ENCODE peak calls at places on chromosomes 5 and 9, in nine cellular contexts. M is heart left ventricle, Q is GM23248, H is Peyer's patch, D is RWPE2, W is mammary epithelial cell, S is right cardiac atrium, F is GM12865, P is SK-N-SH. L is an unnamed sample.

GRCh38 chr5:68834486-68834885 is 259.3 kb upstream of the SLC30A5 start:
- DNase-seq in S (no peak), M (no peak), H (no peak), F (no peak), Q (peak), D (no peak), W (no peak), P (no peak), L (no peak)

GRCh38 chr5:128084228-128085167 is 932 bp downstream of the SLC12A2 start:
- DNase-seq in M (peak), F (peak), S (peak), H (peak), Q (peak), D (peak), P (peak), W (peak), L (no peak)

GRCh38 chr9:136665111-136665703 is 2.5 kb downstream of the EGFL7 start:
- DNase-seq in S (peak), H (no peak), P (peak), W (no peak), F (no peak), Q (peak), M (no peak), D (no peak), L (no peak)

GRCh38 chr5:38104497-38105230 is 153.7 kb upstream of the EGFLAM start:
- DNase-seq in D (no peak), M (no peak), H (no peak), F (no peak), Q (no peak), W (no peak), S (no peak), P (no peak), L (peak)

GRCh38 chr5:155700333-155700732 is 626.6 kb upstream of the SGCD start:
- DNase-seq in W (peak), D (no peak), H (no peak), S (no peak), P (no peak), Q (peak), M (no peak), F (peak), L (no peak)

GRCh38 chr5:173202266-173202875 is 32.6 kb downstream of the NKX2-5 start:
- DNase-seq in S (no peak), F (no peak), P (no peak), H (no peak), W (no peak), M (no peak), D (no peak), Q (no peak), L (no peak)

GRCh38 chr5:67015577-67016290 is 180.9 kb downstream of the CD180 start:
- DNase-seq in M (no peak), P (no peak), W (peak), H (no peak), D (no peak), F (no peak), Q (no peak), S (no peak), L (no peak)

GRCh38 chr5:139335811-139336210 is 5.8 kb upstream of the PAIP2 start:
- DNase-seq in S (no peak), F (no peak), D (no peak), M (no peak), W (no peak), H (no peak), Q (no peak), P (no peak), L (no peak)

GRCh38 chr5:150544606-150545219 is 36.8 kb downstream of the NDST1 start:
- DNase-seq in M (peak), H (peak), P (peak), F (peak), S (peak), Q (peak), W (peak), D (no peak), L (peak)

GRCh38 chr9:124390812-124391658 is 24.2 kb downstream of the PSMB7 start:
- DNase-seq in P (no peak), Q (peak), F (no peak), S (no peak), W (no peak), M (no peak), H (no peak), D (no peak), L (no peak)

GRCh38 chr9:89797970-89798369 is 193.2 kb downstream of the GADD45G start:
- DNase-seq in D (no peak), W (no peak), Q (no peak), S (no peak), H (no peak), P (peak), F (no peak), M (no peak), L (no peak)

GRCh38 chr5:139419793-139420192 is 15.9 kb upstream of the SPATA24 start:
- DNase-seq in S (no peak), F (no peak), M (no peak), Q (no peak), P (no peak), D (no peak), H (no peak), W (no peak), L (no peak)

GRCh38 chr9:14993891-14994554 is 83.8 kb upstream of the FREM1 start:
- DNase-seq in P (no peak), W (no peak), F (no peak), D (no peak), H (no peak), S (no peak), Q (peak), M (no peak), L (peak)

GRCh38 chr5:56508249-56508648 is 275.1 kb upstream of the ANKRD55 start:
- DNase-seq in M (no peak), D (no peak), P (no peak), H (no peak), F (peak), Q (no peak), W (no peak), S (no peak), L (no peak)

GRCh38 chr9:116760636-116761035 is 73.5 kb downstream of the TRIM32 start:
- DNase-seq in D (no peak), P (no peak), F (no peak), M (no peak), S (no peak), Q (no peak), H (no peak), W (no peak), L (no peak)

GRCh38 chr9:3478549-3478953 is 47.2 kb downstream of the RFX3 start:
- DNase-seq in M (no peak), S (no peak), D (no peak), Q (peak), P (no peak), W (peak), F (peak), H (no peak), L (no peak)

GRCh38 chr9:72980600-72981265 is 27.9 kb upstream of the ALDH1A1 start:
- DNase-seq in Q (no peak), D (no peak), M (no peak), W (no peak), S (no peak), F (no peak), H (no peak), P (no peak), L (peak)

GRCh38 chr9:77731930-77732329 is 83.8 kb upstream of the GNA14 start:
- DNase-seq in F (peak), S (no peak), H (no peak), Q (no peak), P (peak), M (no peak), D (no peak), W (no peak), L (no peak)

GRCh38 chr5:137632716-137633115 is 103.2 kb downstream of the KLHL3 start:
- DNase-seq in W (no peak), F (no peak), M (no peak), Q (no peak), D (no peak), H (no peak), P (no peak), S (no peak), L (no peak)

GRCh38 chr5:99605904-99606303 is 677.1 kb upstream of the CHD1 start:
- DNase-seq in Q (no peak), D (no peak), F (peak), M (no peak), H (no peak), P (no peak), W (no peak), S (no peak), L (no peak)

GRCh38 chr5:115841382-115842088 is at the start of the genes AP3S1 and ATG12:
- DNase-seq in F (peak), H (peak), P (peak), S (peak), Q (peak), W (peak), M (peak), D (peak), L (peak)

GRCh38 chr9:33742051-33742450 is 53.3 kb upstream of the PRSS3 start:
- DNase-seq in P (no peak), S (no peak), H (no peak), W (no peak), Q (no peak), D (no peak), M (no peak), F (no peak), L (no peak)

GRCh38 chr9:131734165-131734610 is 5.7 kb downstream of the RAPGEF1 start:
- DNase-seq in S (peak), Q (peak), D (no peak), W (peak), P (peak), M (peak), F (peak), H (peak), L (peak)

GRCh38 chr5:517535-518100 is 6.6 kb downstream of the SLC9A3 start:
- DNase-seq in D (no peak), Q (no peak), F (no peak), P (no peak), S (no peak), M (no peak), H (no peak), W (no peak), L (no peak)

GRCh38 chr9:133948138-133948537 is 44.0 kb downstream of the VAV2 start:
- DNase-seq in P (no peak), M (peak), D (no peak), Q (no peak), H (no peak), S (peak), W (no peak), F (no peak), L (no peak)

GRCh38 chr5:34627794-34628193 is 28.3 kb upstream of the RAI14 start:
- DNase-seq in D (no peak), P (no peak), M (no peak), Q (peak), F (no peak), W (peak), H (no peak), S (no peak), L (no peak)

GRCh38 chr5:135505973-135506372 is 29.8 kb downstream of the NEUROG1 start:
- DNase-seq in F (no peak), P (no peak), Q (peak), S (no peak), D (peak), W (peak), H (no peak), M (no peak), L (no peak)

GRCh38 chr9:36053971-36054370 is 17.3 kb downstream of the RECK start:
- DNase-seq in W (no peak), Q (peak), F (no peak), S (no peak), H (no peak), M (no peak), P (no peak), D (no peak), L (no peak)

GRCh38 chr9:104912606-104913005 is 15.3 kb downstream of the ABCA1 start:
- DNase-seq in S (no peak), M (no peak), D (no peak), P (no peak), F (no peak), Q (no peak), H (no peak), W (no peak), L (no peak)

GRCh38 chr9:104914458-104914857 is 13.5 kb downstream of the ABCA1 start:
- DNase-seq in F (no peak), S (no peak), P (no peak), M (no peak), D (no peak), Q (no peak), W (no peak), H (no peak), L (no peak)

GRCh38 chr9:104915739-104916138 is 12.2 kb downstream of the ABCA1 start:
- DNase-seq in F (no peak), M (no peak), Q (no peak), H (no peak), P (no peak), S (no peak), D (no peak), W (no peak), L (no peak)

GRCh38 chr9:104911029-104911607 is 16.8 kb downstream of the ABCA1 start:
- DNase-seq in W (no peak), M (no peak), H (no peak), S (no peak), Q (peak), P (no peak), D (no peak), F (no peak), L (no peak)

DNA sequence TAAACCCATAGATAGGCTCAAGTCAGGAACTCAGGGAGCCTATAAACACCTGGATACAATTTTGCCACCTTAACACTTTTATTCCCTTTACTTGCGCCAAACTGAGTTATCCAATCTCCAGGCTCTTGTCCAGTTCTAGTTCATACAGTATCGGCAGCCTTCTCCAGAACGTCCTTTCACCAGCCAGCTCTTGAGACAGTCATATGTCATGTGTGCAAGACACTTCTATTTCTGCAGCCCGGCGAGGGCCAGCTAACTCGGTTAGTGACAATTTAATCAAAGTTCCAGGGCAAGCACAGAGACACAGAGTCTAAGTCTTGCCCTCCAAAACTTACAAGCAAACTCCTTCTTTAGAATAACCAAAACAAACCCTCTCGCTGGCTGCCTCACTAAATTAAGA is 12.9 kb downstream of the ABCA1 start:
- DNase-seq in W (no peak), Q (no peak), F (no peak), M (peak), P (no peak), H (no peak), S (peak), D (no peak), L (no peak)
- H3K4me3 ChIP-seq in W (no peak), Q (no peak), F (no peak), M (no peak), P (no peak), H (no peak), S (no peak), D (no peak), L (no peak)

GRCh38 chr9:37119907-37120839 is at the start of gene ZCCHC7:
- DNase-seq in F (peak), Q (peak), P (peak), S (peak), W (peak), H (peak), M (peak), D (peak), L (peak)

GRCh38 chr9:37121881-37122280 is 1.5 kb downstream of the ZCCHC7 start:
- DNase-seq in W (no peak), Q (peak), F (no peak), S (no peak), P (no peak), M (no peak), D (no peak), H (no peak), L (no peak)

GRCh38 chr9:37117956-37118355 is 2.4 kb upstream of the ZCCHC7 start:
- DNase-seq in Q (no peak), F (no peak), S (no peak), W (no peak), H (no peak), M (no peak), D (no peak), P (no peak), L (no peak)

DNA sequence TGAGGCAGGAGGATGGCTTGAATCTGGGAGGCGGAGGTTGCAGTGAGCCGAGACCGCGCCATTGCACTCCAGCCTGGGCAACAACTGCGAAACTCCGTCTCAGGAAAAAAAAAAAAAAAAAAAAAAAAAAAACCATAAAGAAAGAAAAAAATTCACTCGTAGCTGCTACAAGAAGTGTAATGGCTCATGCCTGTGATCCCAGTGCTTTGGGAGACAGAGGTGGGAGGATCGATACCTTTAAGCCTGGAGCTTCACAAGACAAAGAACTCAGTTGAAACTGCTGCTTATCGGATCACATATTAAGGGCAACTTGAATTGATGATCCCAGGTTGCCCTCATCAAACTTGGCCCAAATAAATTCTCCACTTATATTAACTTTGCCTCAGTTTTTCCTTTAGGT is 1.0 kb upstream of the ZCCHC7 start:
- DNase-seq in W (no peak), Q (no peak), S (no peak), H (no peak), P (no peak), D (no peak), F (no peak), M (no peak), L (no peak)
- H3K4me3 ChIP-seq in W (no peak), Q (peak), S (peak), H (no peak), P (no peak), D (peak), F (peak), M (no peak), L (no peak)

GRCh38 chr5:164296603-164297080 is 791.2 kb downstream of the MAT2B start:
- DNase-seq in M (no peak), Q (no peak), D (no peak), S (no peak), F (no peak), H (no peak), W (no peak), P (no peak), L (no peak)
- H3K4me3 ChIP-seq in M (no peak), Q (no peak), D (no peak), S (peak), F (no peak), H (no peak), W (no peak), P (no peak), L (no peak)

GRCh38 chr9:132944294-132945185 is at the start of gene TSC1:
- DNase-seq in Q (peak), D (peak), M (peak), S (peak), F (peak), W (peak), H (peak), P (peak), L (peak)
- H3K4me3 ChIP-seq in Q (peak), D (peak), M (peak), S (peak), F (peak), W (peak), H (peak), P (peak), L (peak)